ENCODE peak calls at places on chromosome 11, in nine cellular contexts. One of them, this sample, is unnamed.

GRCh38 chr11:14107071-14107470 is 144.5 kb downstream of the SPON1 start:
- DNase-seq in caudate nucleus: no peak
- DNase-seq in aorta: no peak
- DNase-seq in stimulated activated CD8-positive, alpha-beta memory T cell treated with anti-CD3 and anti-CD28 coated beads, Interleukin-12 subunit alpha, Interleukin-12 subunit beta, amount 100 ng/mL, for 4 hours: no peak
- DNase-seq in brain microvascular endothelial cell: no peak
- DNase-seq in stimulated activated CD4-positive, alpha-beta T cell treated with anti-CD3 and anti-CD28 coated beads, TNF-alpha, amount 100 ng/mL, for 24 hours: no peak
- DNase-seq in HCT116: no peak
- DNase-seq in T47D: no peak
- DNase-seq in nucleus accumbens: no peak
- DNase-seq in this sample: no peak

GRCh38 chr11:20134991-20135736 is 25.1 kb downstream of the DBX1 start:
- DNase-seq in caudate nucleus: no peak
- DNase-seq in aorta: no peak
- DNase-seq in stimulated activated CD8-positive, alpha-beta memory T cell treated with anti-CD3 and anti-CD28 coated beads, Interleukin-12 subunit alpha, Interleukin-12 subunit beta, amount 100 ng/mL, for 4 hours: no peak
- DNase-seq in brain microvascular endothelial cell: no peak
- DNase-seq in stimulated activated CD4-positive, alpha-beta T cell treated with anti-CD3 and anti-CD28 coated beads, TNF-alpha, amount 100 ng/mL, for 24 hours: no peak
- DNase-seq in HCT116: no peak
- DNase-seq in T47D: no peak
- DNase-seq in nucleus accumbens: no peak
- DNase-seq in this sample: no peak

GRCh38 chr11:65417221-65417701 is 5.3 kb upstream of the NEAT1 start:
- DNase-seq in caudate nucleus: no peak
- DNase-seq in aorta: peak
- DNase-seq in stimulated activated CD8-positive, alpha-beta memory T cell treated with anti-CD3 and anti-CD28 coated beads, Interleukin-12 subunit alpha, Interleukin-12 subunit beta, amount 100 ng/mL, for 4 hours: no peak
- DNase-seq in brain microvascular endothelial cell: no peak
- DNase-seq in stimulated activated CD4-positive, alpha-beta T cell treated with anti-CD3 and anti-CD28 coated beads, TNF-alpha, amount 100 ng/mL, for 24 hours: peak
- DNase-seq in HCT116: no peak
- DNase-seq in T47D: no peak
- DNase-seq in nucleus accumbens: no peak
- DNase-seq in this sample: peak

GRCh38 chr11:492416-493226 is 14.4 kb downstream of the RNH1 start:
- DNase-seq in caudate nucleus: no peak
- DNase-seq in aorta: peak
- DNase-seq in stimulated activated CD8-positive, alpha-beta memory T cell treated with anti-CD3 and anti-CD28 coated beads, Interleukin-12 subunit alpha, Interleukin-12 subunit beta, amount 100 ng/mL, for 4 hours: no peak
- DNase-seq in brain microvascular endothelial cell: no peak
- DNase-seq in stimulated activated CD4-positive, alpha-beta T cell treated with anti-CD3 and anti-CD28 coated beads, TNF-alpha, amount 100 ng/mL, for 24 hours: no peak
- DNase-seq in HCT116: no peak
- DNase-seq in T47D: no peak
- DNase-seq in nucleus accumbens: no peak
- DNase-seq in this sample: peak

GRCh38 chr11:35784699-35785098 is 122.1 kb downstream of the TRIM44 start:
- DNase-seq in caudate nucleus: no peak
- DNase-seq in aorta: no peak
- DNase-seq in stimulated activated CD8-positive, alpha-beta memory T cell treated with anti-CD3 and anti-CD28 coated beads, Interleukin-12 subunit alpha, Interleukin-12 subunit beta, amount 100 ng/mL, for 4 hours: no peak
- DNase-seq in brain microvascular endothelial cell: no peak
- DNase-seq in stimulated activated CD4-positive, alpha-beta T cell treated with anti-CD3 and anti-CD28 coated beads, TNF-alpha, amount 100 ng/mL, for 24 hours: no peak
- DNase-seq in HCT116: no peak
- DNase-seq in T47D: no peak
- DNase-seq in nucleus accumbens: no peak
- DNase-seq in this sample: no peak

GRCh38 chr11:10537587-10537986 is 3.4 kb downstream of the RNF141 start:
- DNase-seq in caudate nucleus: no peak
- DNase-seq in aorta: no peak
- DNase-seq in stimulated activated CD8-positive, alpha-beta memory T cell treated with anti-CD3 and anti-CD28 coated beads, Interleukin-12 subunit alpha, Interleukin-12 subunit beta, amount 100 ng/mL, for 4 hours: no peak
- DNase-seq in brain microvascular endothelial cell: no peak
- DNase-seq in stimulated activated CD4-positive, alpha-beta T cell treated with anti-CD3 and anti-CD28 coated beads, TNF-alpha, amount 100 ng/mL, for 24 hours: no peak
- DNase-seq in HCT116: no peak
- DNase-seq in T47D: no peak
- DNase-seq in nucleus accumbens: no peak
- DNase-seq in this sample: no peak

GRCh38 chr11:107648247-107648646 is 57.3 kb downstream of the ELMOD1 start:
- DNase-seq in caudate nucleus: no peak
- DNase-seq in aorta: no peak
- DNase-seq in stimulated activated CD8-positive, alpha-beta memory T cell treated with anti-CD3 and anti-CD28 coated beads, Interleukin-12 subunit alpha, Interleukin-12 subunit beta, amount 100 ng/mL, for 4 hours: no peak
- DNase-seq in brain microvascular endothelial cell: no peak
- DNase-seq in stimulated activated CD4-positive, alpha-beta T cell treated with anti-CD3 and anti-CD28 coated beads, TNF-alpha, amount 100 ng/mL, for 24 hours: no peak
- DNase-seq in HCT116: no peak
- DNase-seq in T47D: no peak
- DNase-seq in nucleus accumbens: no peak
- DNase-seq in this sample: no peak

GRCh38 chr11:34929794-34930763 is 13.7 kb downstream of the PDHX start:
- DNase-seq in caudate nucleus: no peak
- DNase-seq in aorta: no peak
- DNase-seq in stimulated activated CD8-positive, alpha-beta memory T cell treated with anti-CD3 and anti-CD28 coated beads, Interleukin-12 subunit alpha, Interleukin-12 subunit beta, amount 100 ng/mL, for 4 hours: no peak
- DNase-seq in brain microvascular endothelial cell: no peak
- DNase-seq in stimulated activated CD4-positive, alpha-beta T cell treated with anti-CD3 and anti-CD28 coated beads, TNF-alpha, amount 100 ng/mL, for 24 hours: no peak
- DNase-seq in HCT116: no peak
- DNase-seq in T47D: no peak
- DNase-seq in nucleus accumbens: no peak
- DNase-seq in this sample: no peak

GRCh38 chr11:2884424-2884815 is 1.2 kb downstream of the CDKN1C start:
- DNase-seq in caudate nucleus: no peak
- DNase-seq in aorta: peak
- DNase-seq in stimulated activated CD8-positive, alpha-beta memory T cell treated with anti-CD3 and anti-CD28 coated beads, Interleukin-12 subunit alpha, Interleukin-12 subunit beta, amount 100 ng/mL, for 4 hours: no peak
- DNase-seq in brain microvascular endothelial cell: no peak
- DNase-seq in stimulated activated CD4-positive, alpha-beta T cell treated with anti-CD3 and anti-CD28 coated beads, TNF-alpha, amount 100 ng/mL, for 24 hours: no peak
- DNase-seq in HCT116: no peak
- DNase-seq in T47D: peak
- DNase-seq in nucleus accumbens: no peak
- DNase-seq in this sample: no peak

GRCh38 chr11:120959189-120959588 is 64.7 kb upstream of the TBCEL start:
- DNase-seq in caudate nucleus: no peak
- DNase-seq in aorta: no peak
- DNase-seq in stimulated activated CD8-positive, alpha-beta memory T cell treated with anti-CD3 and anti-CD28 coated beads, Interleukin-12 subunit alpha, Interleukin-12 subunit beta, amount 100 ng/mL, for 4 hours: no peak
- DNase-seq in brain microvascular endothelial cell: no peak
- DNase-seq in stimulated activated CD4-positive, alpha-beta T cell treated with anti-CD3 and anti-CD28 coated beads, TNF-alpha, amount 100 ng/mL, for 24 hours: no peak
- DNase-seq in HCT116: no peak
- DNase-seq in T47D: no peak
- DNase-seq in nucleus accumbens: no peak
- DNase-seq in this sample: no peak

GRCh38 chr11:57353461-57354251 is 15.5 kb downstream of the P2RX3 start:
- DNase-seq in caudate nucleus: no peak
- DNase-seq in aorta: no peak
- DNase-seq in stimulated activated CD8-positive, alpha-beta memory T cell treated with anti-CD3 and anti-CD28 coated beads, Interleukin-12 subunit alpha, Interleukin-12 subunit beta, amount 100 ng/mL, for 4 hours: no peak
- DNase-seq in brain microvascular endothelial cell: no peak
- DNase-seq in stimulated activated CD4-positive, alpha-beta T cell treated with anti-CD3 and anti-CD28 coated beads, TNF-alpha, amount 100 ng/mL, for 24 hours: no peak
- DNase-seq in HCT116: no peak
- DNase-seq in T47D: no peak
- DNase-seq in nucleus accumbens: no peak
- DNase-seq in this sample: no peak

GRCh38 chr11:289145-289705 is 299 bp downstream of the PGGHG start:
- DNase-seq in caudate nucleus: no peak
- DNase-seq in aorta: peak
- DNase-seq in stimulated activated CD8-positive, alpha-beta memory T cell treated with anti-CD3 and anti-CD28 coated beads, Interleukin-12 subunit alpha, Interleukin-12 subunit beta, amount 100 ng/mL, for 4 hours: no peak
- DNase-seq in brain microvascular endothelial cell: no peak
- DNase-seq in stimulated activated CD4-positive, alpha-beta T cell treated with anti-CD3 and anti-CD28 coated beads, TNF-alpha, amount 100 ng/mL, for 24 hours: no peak
- DNase-seq in HCT116: no peak
- DNase-seq in T47D: no peak
- DNase-seq in nucleus accumbens: no peak
- DNase-seq in this sample: no peak

GRCh38 chr11:80163441-80163840 is 722.6 kb upstream of the TENM4 start:
- DNase-seq in caudate nucleus: no peak
- DNase-seq in aorta: no peak
- DNase-seq in stimulated activated CD8-positive, alpha-beta memory T cell treated with anti-CD3 and anti-CD28 coated beads, Interleukin-12 subunit alpha, Interleukin-12 subunit beta, amount 100 ng/mL, for 4 hours: no peak
- DNase-seq in brain microvascular endothelial cell: no peak
- DNase-seq in stimulated activated CD4-positive, alpha-beta T cell treated with anti-CD3 and anti-CD28 coated beads, TNF-alpha, amount 100 ng/mL, for 24 hours: no peak
- DNase-seq in HCT116: no peak
- DNase-seq in T47D: no peak
- DNase-seq in nucleus accumbens: no peak
- DNase-seq in this sample: no peak

GRCh38 chr11:75200051-75200450 is 40.5 kb upstream of the TPBGL start:
- DNase-seq in caudate nucleus: no peak
- DNase-seq in aorta: no peak
- DNase-seq in stimulated activated CD8-positive, alpha-beta memory T cell treated with anti-CD3 and anti-CD28 coated beads, Interleukin-12 subunit alpha, Interleukin-12 subunit beta, amount 100 ng/mL, for 4 hours: no peak
- DNase-seq in brain microvascular endothelial cell: no peak
- DNase-seq in stimulated activated CD4-positive, alpha-beta T cell treated with anti-CD3 and anti-CD28 coated beads, TNF-alpha, amount 100 ng/mL, for 24 hours: no peak
- DNase-seq in HCT116: no peak
- DNase-seq in T47D: no peak
- DNase-seq in nucleus accumbens: no peak
- DNase-seq in this sample: no peak

GRCh38 chr11:13136272-13136596 is 127.1 kb downstream of the RASSF10 start:
- DNase-seq in caudate nucleus: no peak
- DNase-seq in aorta: no peak
- DNase-seq in stimulated activated CD8-positive, alpha-beta memory T cell treated with anti-CD3 and anti-CD28 coated beads, Interleukin-12 subunit alpha, Interleukin-12 subunit beta, amount 100 ng/mL, for 4 hours: no peak
- DNase-seq in brain microvascular endothelial cell: no peak
- DNase-seq in stimulated activated CD4-positive, alpha-beta T cell treated with anti-CD3 and anti-CD28 coated beads, TNF-alpha, amount 100 ng/mL, for 24 hours: no peak
- DNase-seq in HCT116: no peak
- DNase-seq in T47D: no peak
- DNase-seq in nucleus accumbens: no peak
- DNase-seq in this sample: no peak

GRCh38 chr11:72589802-72590761 is 84.1 kb downstream of the PDE2A start:
- DNase-seq in caudate nucleus: no peak
- DNase-seq in aorta: peak
- DNase-seq in stimulated activated CD8-positive, alpha-beta memory T cell treated with anti-CD3 and anti-CD28 coated beads, Interleukin-12 subunit alpha, Interleukin-12 subunit beta, amount 100 ng/mL, for 4 hours: no peak
- DNase-seq in brain microvascular endothelial cell: no peak
- DNase-seq in stimulated activated CD4-positive, alpha-beta T cell treated with anti-CD3 and anti-CD28 coated beads, TNF-alpha, amount 100 ng/mL, for 24 hours: peak
- DNase-seq in HCT116: no peak
- DNase-seq in T47D: no peak
- DNase-seq in nucleus accumbens: no peak
- DNase-seq in this sample: no peak

GRCh38 chr11:104385884-104386283 is 221.9 kb upstream of the PDGFD start:
- DNase-seq in caudate nucleus: no peak
- DNase-seq in aorta: no peak
- DNase-seq in stimulated activated CD8-positive, alpha-beta memory T cell treated with anti-CD3 and anti-CD28 coated beads, Interleukin-12 subunit alpha, Interleukin-12 subunit beta, amount 100 ng/mL, for 4 hours: no peak
- DNase-seq in brain microvascular endothelial cell: no peak
- DNase-seq in stimulated activated CD4-positive, alpha-beta T cell treated with anti-CD3 and anti-CD28 coated beads, TNF-alpha, amount 100 ng/mL, for 24 hours: no peak
- DNase-seq in HCT116: no peak
- DNase-seq in T47D: no peak
- DNase-seq in nucleus accumbens: no peak
- DNase-seq in this sample: no peak

GRCh38 chr11:29435421-29435820 is 581.4 kb downstream of the KCNA4 start:
- DNase-seq in caudate nucleus: no peak
- DNase-seq in aorta: no peak
- DNase-seq in stimulated activated CD8-positive, alpha-beta memory T cell treated with anti-CD3 and anti-CD28 coated beads, Interleukin-12 subunit alpha, Interleukin-12 subunit beta, amount 100 ng/mL, for 4 hours: no peak
- DNase-seq in brain microvascular endothelial cell: peak
- DNase-seq in stimulated activated CD4-positive, alpha-beta T cell treated with anti-CD3 and anti-CD28 coated beads, TNF-alpha, amount 100 ng/mL, for 24 hours: no peak
- DNase-seq in HCT116: no peak
- DNase-seq in T47D: no peak
- DNase-seq in nucleus accumbens: no peak
- DNase-seq in this sample: no peak

GRCh38 chr11:65390099-65390941 is 3.9 kb downstream of the FRMD8 start:
- DNase-seq in caudate nucleus: no peak
- DNase-seq in aorta: no peak
- DNase-seq in stimulated activated CD8-positive, alpha-beta memory T cell treated with anti-CD3 and anti-CD28 coated beads, Interleukin-12 subunit alpha, Interleukin-12 subunit beta, amount 100 ng/mL, for 4 hours: no peak
- DNase-seq in brain microvascular endothelial cell: no peak
- DNase-seq in stimulated activated CD4-positive, alpha-beta T cell treated with anti-CD3 and anti-CD28 coated beads, TNF-alpha, amount 100 ng/mL, for 24 hours: no peak
- DNase-seq in HCT116: no peak
- DNase-seq in T47D: no peak
- DNase-seq in nucleus accumbens: no peak
- DNase-seq in this sample: no peak

GRCh38 chr11:103109818-103110388 is 677 bp downstream of the DYNC2H1 start:
- DNase-seq in caudate nucleus: no peak
- DNase-seq in aorta: peak
- DNase-seq in stimulated activated CD8-positive, alpha-beta memory T cell treated with anti-CD3 and anti-CD28 coated beads, Interleukin-12 subunit alpha, Interleukin-12 subunit beta, amount 100 ng/mL, for 4 hours: no peak
- DNase-seq in brain microvascular endothelial cell: peak
- DNase-seq in stimulated activated CD4-positive, alpha-beta T cell treated with anti-CD3 and anti-CD28 coated beads, TNF-alpha, amount 100 ng/mL, for 24 hours: no peak
- DNase-seq in HCT116: no peak
- DNase-seq in T47D: no peak
- DNase-seq in nucleus accumbens: no peak
- DNase-seq in this sample: no peak

GRCh38 chr11:44637477-44637876 is 72.0 kb downstream of the CD82 start:
- DNase-seq in caudate nucleus: no peak
- DNase-seq in aorta: no peak
- DNase-seq in stimulated activated CD8-positive, alpha-beta memory T cell treated with anti-CD3 and anti-CD28 coated beads, Interleukin-12 subunit alpha, Interleukin-12 subunit beta, amount 100 ng/mL, for 4 hours: no peak
- DNase-seq in brain microvascular endothelial cell: no peak
- DNase-seq in stimulated activated CD4-positive, alpha-beta T cell treated with anti-CD3 and anti-CD28 coated beads, TNF-alpha, amount 100 ng/mL, for 24 hours: no peak
- DNase-seq in HCT116: no peak
- DNase-seq in T47D: no peak
- DNase-seq in nucleus accumbens: no peak
- DNase-seq in this sample: no peak

GRCh38 chr11:19193916-19194315 is 7.9 kb downstream of the CSRP3 start:
- DNase-seq in caudate nucleus: no peak
- DNase-seq in aorta: no peak
- DNase-seq in stimulated activated CD8-positive, alpha-beta memory T cell treated with anti-CD3 and anti-CD28 coated beads, Interleukin-12 subunit alpha, Interleukin-12 subunit beta, amount 100 ng/mL, for 4 hours: no peak
- DNase-seq in brain microvascular endothelial cell: no peak
- DNase-seq in stimulated activated CD4-positive, alpha-beta T cell treated with anti-CD3 and anti-CD28 coated beads, TNF-alpha, amount 100 ng/mL, for 24 hours: no peak
- DNase-seq in HCT116: no peak
- DNase-seq in T47D: no peak
- DNase-seq in nucleus accumbens: no peak
- DNase-seq in this sample: no peak

GRCh38 chr11:69702769-69703510 is 882 bp downstream of the FGF19 start:
- DNase-seq in caudate nucleus: no peak
- DNase-seq in aorta: no peak
- DNase-seq in stimulated activated CD8-positive, alpha-beta memory T cell treated with anti-CD3 and anti-CD28 coated beads, Interleukin-12 subunit alpha, Interleukin-12 subunit beta, amount 100 ng/mL, for 4 hours: no peak
- DNase-seq in brain microvascular endothelial cell: no peak
- DNase-seq in stimulated activated CD4-positive, alpha-beta T cell treated with anti-CD3 and anti-CD28 coated beads, TNF-alpha, amount 100 ng/mL, for 24 hours: no peak
- DNase-seq in HCT116: no peak
- DNase-seq in T47D: no peak
- DNase-seq in nucleus accumbens: no peak
- DNase-seq in this sample: no peak

GRCh38 chr11:69120096-69120875 is 35.4 kb upstream of the SMIM38 start:
- DNase-seq in caudate nucleus: no peak
- DNase-seq in aorta: no peak
- DNase-seq in stimulated activated CD8-positive, alpha-beta memory T cell treated with anti-CD3 and anti-CD28 coated beads, Interleukin-12 subunit alpha, Interleukin-12 subunit beta, amount 100 ng/mL, for 4 hours: no peak
- DNase-seq in brain microvascular endothelial cell: no peak
- DNase-seq in stimulated activated CD4-positive, alpha-beta T cell treated with anti-CD3 and anti-CD28 coated beads, TNF-alpha, amount 100 ng/mL, for 24 hours: no peak
- DNase-seq in HCT116: no peak
- DNase-seq in T47D: no peak
- DNase-seq in nucleus accumbens: no peak
- DNase-seq in this sample: no peak

GRCh38 chr11:15057352-15057751 is 16.0 kb upstream of the CALCB start:
- DNase-seq in caudate nucleus: no peak
- DNase-seq in aorta: no peak
- DNase-seq in stimulated activated CD8-positive, alpha-beta memory T cell treated with anti-CD3 and anti-CD28 coated beads, Interleukin-12 subunit alpha, Interleukin-12 subunit beta, amount 100 ng/mL, for 4 hours: no peak
- DNase-seq in brain microvascular endothelial cell: no peak
- DNase-seq in stimulated activated CD4-positive, alpha-beta T cell treated with anti-CD3 and anti-CD28 coated beads, TNF-alpha, amount 100 ng/mL, for 24 hours: no peak
- DNase-seq in HCT116: no peak
- DNase-seq in T47D: no peak
- DNase-seq in nucleus accumbens: no peak
- DNase-seq in this sample: no peak

GRCh38 chr11:124758355-124759267 is 3.5 kb downstream of the ESAM start:
- DNase-seq in caudate nucleus: no peak
- DNase-seq in aorta: peak
- DNase-seq in stimulated activated CD8-positive, alpha-beta memory T cell treated with anti-CD3 and anti-CD28 coated beads, Interleukin-12 subunit alpha, Interleukin-12 subunit beta, amount 100 ng/mL, for 4 hours: no peak
- DNase-seq in brain microvascular endothelial cell: peak
- DNase-seq in stimulated activated CD4-positive, alpha-beta T cell treated with anti-CD3 and anti-CD28 coated beads, TNF-alpha, amount 100 ng/mL, for 24 hours: peak
- DNase-seq in HCT116: peak
- DNase-seq in T47D: peak
- DNase-seq in nucleus accumbens: peak
- DNase-seq in this sample: peak

GRCh38 chr11:61787928-61788491 is 4.4 kb downstream of the TMEM258 start:
- DNase-seq in caudate nucleus: no peak
- DNase-seq in aorta: no peak
- DNase-seq in stimulated activated CD8-positive, alpha-beta memory T cell treated with anti-CD3 and anti-CD28 coated beads, Interleukin-12 subunit alpha, Interleukin-12 subunit beta, amount 100 ng/mL, for 4 hours: no peak
- DNase-seq in brain microvascular endothelial cell: peak
- DNase-seq in stimulated activated CD4-positive, alpha-beta T cell treated with anti-CD3 and anti-CD28 coated beads, TNF-alpha, amount 100 ng/mL, for 24 hours: no peak
- DNase-seq in HCT116: peak
- DNase-seq in T47D: no peak
- DNase-seq in nucleus accumbens: no peak
- DNase-seq in this sample: peak

GRCh38 chr11:2933376-2934056 is 4.3 kb upstream of the PHLDA2 start:
- DNase-seq in caudate nucleus: no peak
- DNase-seq in aorta: peak
- DNase-seq in stimulated activated CD8-positive, alpha-beta memory T cell treated with anti-CD3 and anti-CD28 coated beads, Interleukin-12 subunit alpha, Interleukin-12 subunit beta, amount 100 ng/mL, for 4 hours: no peak
- DNase-seq in brain microvascular endothelial cell: no peak
- DNase-seq in stimulated activated CD4-positive, alpha-beta T cell treated with anti-CD3 and anti-CD28 coated beads, TNF-alpha, amount 100 ng/mL, for 24 hours: peak
- DNase-seq in HCT116: peak
- DNase-seq in T47D: peak
- DNase-seq in nucleus accumbens: no peak
- DNase-seq in this sample: peak

GRCh38 chr11:105903113-105903512 is 118.9 kb downstream of the MSANTD4 start:
- DNase-seq in caudate nucleus: no peak
- DNase-seq in aorta: no peak
- DNase-seq in stimulated activated CD8-positive, alpha-beta memory T cell treated with anti-CD3 and anti-CD28 coated beads, Interleukin-12 subunit alpha, Interleukin-12 subunit beta, amount 100 ng/mL, for 4 hours: no peak
- DNase-seq in brain microvascular endothelial cell: no peak
- DNase-seq in stimulated activated CD4-positive, alpha-beta T cell treated with anti-CD3 and anti-CD28 coated beads, TNF-alpha, amount 100 ng/mL, for 24 hours: no peak
- DNase-seq in HCT116: no peak
- DNase-seq in T47D: no peak
- DNase-seq in nucleus accumbens: no peak
- DNase-seq in this sample: no peak

GRCh38 chr11:70319694-70320093 is 49.2 kb downstream of the PPFIA1 start:
- DNase-seq in caudate nucleus: no peak
- DNase-seq in aorta: no peak
- DNase-seq in stimulated activated CD8-positive, alpha-beta memory T cell treated with anti-CD3 and anti-CD28 coated beads, Interleukin-12 subunit alpha, Interleukin-12 subunit beta, amount 100 ng/mL, for 4 hours: no peak
- DNase-seq in brain microvascular endothelial cell: no peak
- DNase-seq in stimulated activated CD4-positive, alpha-beta T cell treated with anti-CD3 and anti-CD28 coated beads, TNF-alpha, amount 100 ng/mL, for 24 hours: no peak
- DNase-seq in HCT116: no peak
- DNase-seq in T47D: no peak
- DNase-seq in nucleus accumbens: no peak
- DNase-seq in this sample: no peak

GRCh38 chr11:70490208-70490607 is 91.9 kb downstream of the CTTN start:
- DNase-seq in caudate nucleus: no peak
- DNase-seq in aorta: peak
- DNase-seq in stimulated activated CD8-positive, alpha-beta memory T cell treated with anti-CD3 and anti-CD28 coated beads, Interleukin-12 subunit alpha, Interleukin-12 subunit beta, amount 100 ng/mL, for 4 hours: no peak
- DNase-seq in brain microvascular endothelial cell: no peak
- DNase-seq in stimulated activated CD4-positive, alpha-beta T cell treated with anti-CD3 and anti-CD28 coated beads, TNF-alpha, amount 100 ng/mL, for 24 hours: no peak
- DNase-seq in HCT116: no peak
- DNase-seq in T47D: no peak
- DNase-seq in nucleus accumbens: no peak
- DNase-seq in this sample: no peak